ENCODE peak calls at places on chromosomes 16 and 17, in six cellular contexts. V is small intestine, J is A549, Q is iPS DF 6.9, P is astrocyte, F is lower lobe of right lung. L is an unnamed sample.

GRCh38 chr17:78192616-78193015 is 5.5 kb downstream of the AFMID start:
- DNase-seq in J (no peak), V (peak), Q (no peak), P (no peak), F (no peak), L (no peak)

GRCh38 chr17:75864448-75864871 is 9.3 kb upstream of the WBP2 start:
- DNase-seq in Q (no peak), J (no peak), F (peak), V (peak), P (peak), L (peak)

GRCh38 chr16:54326266-54326662 is 39.7 kb upstream of the IRX3 start:
- DNase-seq in F (no peak), J (no peak), V (no peak), P (peak), Q (no peak), L (no peak)

GRCh38 chr17:61455754-61456681 is 3.8 kb downstream of the TBX4 start:
- DNase-seq in Q (no peak), P (no peak), J (no peak), V (no peak), F (no peak), L (no peak)

GRCh38 chr17:8859029-8859803 is 8.3 kb downstream of the PIK3R6 start:
- DNase-seq in P (peak), Q (no peak), V (no peak), J (no peak), F (peak), L (no peak)

GRCh38 chr17:42814633-42815399 is 9.3 kb downstream of the BECN1 start:
- DNase-seq in J (no peak), V (no peak), P (peak), Q (no peak), F (no peak), L (no peak)

GRCh38 chr17:49234509-49235080 is 4.0 kb upstream of the PHOSPHO1 start:
- DNase-seq in F (no peak), V (peak), Q (no peak), J (no peak), P (no peak), L (no peak)

GRCh38 chr17:75504347-75505151 is 10.8 kb downstream of the CASKIN2 start:
- DNase-seq in V (peak), P (no peak), J (peak), F (peak), Q (no peak), L (no peak)

GRCh38 chr16:680967-681745 is 946 bp downstream of the STUB1 start:
- DNase-seq in Q (no peak), V (peak), F (peak), P (peak), J (no peak), L (no peak)

GRCh38 chr16:56643080-56643778 is 4.8 kb downstream of the MT1A start:
- DNase-seq in V (peak), Q (no peak), F (peak), J (peak), P (peak), L (no peak)

GRCh38 chr17:7626956-7627249 is 718 bp downstream of the SAT2 start:
- DNase-seq in V (no peak), J (no peak), P (no peak), F (no peak), Q (no peak), L (no peak)

GRCh38 chr17:17437893-17438292 is 38.9 kb upstream of the MED9 start:
- DNase-seq in P (no peak), Q (no peak), F (no peak), V (no peak), J (no peak), L (no peak)

GRCh38 chr16:56933266-56933619 is 1.3 kb downstream of the HERPUD1 start:
- DNase-seq in P (no peak), F (no peak), J (no peak), Q (no peak), V (no peak), L (no peak)

GRCh38 chr16:25124503-25124902 is 13.0 kb downstream of the LCMT1 start:
- DNase-seq in J (no peak), Q (no peak), F (no peak), V (no peak), P (no peak), L (no peak)

GRCh38 chr17:20999044-20999573 is 43.7 kb downstream of the USP22 start:
- DNase-seq in F (no peak), Q (no peak), J (no peak), P (peak), V (no peak), L (no peak)

GRCh38 chr17:4840893-4841242 is 7.7 kb downstream of the MINK1 start:
- DNase-seq in J (no peak), F (no peak), V (no peak), P (no peak), Q (no peak), L (no peak)

GRCh38 chr17:58083491-58084316 is 485 bp downstream of the DYNLL2 start:
- DNase-seq in Q (no peak), P (peak), F (peak), V (peak), J (peak), L (peak)

GRCh38 chr17:67449885-67450755 is 73.0 kb downstream of the PITPNC1 start:
- DNase-seq in Q (no peak), J (no peak), P (no peak), F (no peak), V (no peak), L (no peak)

GRCh38 chr16:81601008-81601428 is 156.4 kb downstream of the CMIP start:
- DNase-seq in F (no peak), J (peak), P (peak), V (no peak), Q (no peak), L (peak)

GRCh38 chr16:66735891-66736290 is 15.5 kb downstream of the DYNC1LI2 start:
- DNase-seq in F (no peak), V (no peak), P (no peak), Q (no peak), J (no peak), L (no peak)

GRCh38 chr16:11586856-11587642 is at the start of gene LITAF:
- DNase-seq in J (peak), F (peak), P (no peak), V (peak), Q (no peak), L (peak)

GRCh38 chr16:12539185-12539929 is 264.3 kb downstream of the CPPED1 start:
- DNase-seq in J (no peak), F (no peak), Q (no peak), V (peak), P (peak), L (no peak)

DNA sequence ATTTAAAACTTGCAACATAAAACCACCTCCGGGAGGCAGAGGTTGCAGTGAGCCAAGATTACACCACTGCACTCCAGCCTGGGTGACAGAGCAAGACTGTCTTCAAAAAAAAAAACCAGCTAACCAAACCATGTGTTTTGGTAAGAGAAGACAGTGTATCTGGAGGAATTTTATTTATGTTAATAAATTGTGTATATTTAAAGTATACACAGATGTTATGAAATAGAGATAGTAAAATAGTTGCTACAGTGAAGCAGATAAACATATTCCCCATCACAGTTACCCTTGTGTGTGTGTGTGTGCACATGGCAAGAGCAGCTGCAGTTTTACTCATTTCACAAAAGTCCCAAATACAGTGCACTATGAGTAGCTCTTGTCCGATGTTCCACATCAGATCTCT is 54.8 kb upstream of the CRISPLD2 start:
- DNase-seq in V (no peak), F (no peak), Q (no peak), J (no peak), P (no peak), L (no peak)
- H3K27ac ChIP-seq in V (no peak), F (no peak), Q (no peak), J (no peak), P (no peak), L (no peak)

GRCh38 chr17:83144421-83145357 is 65.3 kb downstream of the METRNL start:
- DNase-seq in V (no peak), J (no peak), F (peak), Q (no peak), P (no peak), L (no peak)
- H3K4me3 ChIP-seq in V (no peak), J (no peak), F (no peak), Q (no peak), P (no peak), L (no peak)

GRCh38 chr17:40819528-40820125 is 2.8 kb downstream of the KRT10 start:
- DNase-seq in P (peak), V (no peak), F (no peak), Q (no peak), J (peak), L (peak)
- H3K27ac ChIP-seq in P (peak), V (no peak), F (peak), Q (no peak), J (peak), L (peak)

GRCh38 chr17:31318298-31319190 is 2.9 kb downstream of the EVI2A start:
- DNase-seq in P (peak), J (no peak), F (no peak), V (peak), Q (no peak), L (no peak)
- H3K4me3 ChIP-seq in P (peak), J (no peak), F (peak), V (no peak), Q (no peak), L (no peak)

L was measured in SJCRH30.